ENCODE peak calls at places on chromosomes 5 and 9, in five cellular contexts. V, M, O, I and L are unnamed samples.

GRCh38 chr5:120599576-120599975 is 135.5 kb downstream of the PRR16 start:
- DNase-seq in V (peak), M (peak), O (no peak), I (no peak), L (no peak)

GRCh38 chr9:33737811-33738606 is 57.4 kb upstream of the PRSS3 start:
- DNase-seq in V (peak), M (peak), O (peak), I (no peak), L (peak)

GRCh38 chr5:68266457-68266856 is 50.9 kb downstream of the PIK3R1 start:
- DNase-seq in V (no peak), M (no peak), O (no peak), I (no peak), L (no peak)

GRCh38 chr9:33734911-33735310 is 60.5 kb upstream of the PRSS3 start:
- DNase-seq in V (no peak), M (no peak), O (no peak), I (no peak), L (no peak)

GRCh38 chr5:51651889-51652288 is 268.6 kb downstream of the ISL1 start:
- DNase-seq in V (no peak), M (peak), O (no peak), I (no peak), L (no peak)

GRCh38 chr9:70043689-70044449 is at the start of gene MAMDC2:
- DNase-seq in V (peak), M (peak), O (no peak), I (no peak), L (peak)

GRCh38 chr9:83062653-83063527 is at the start of gene RASEF:
- DNase-seq in V (no peak), M (peak), O (peak), I (no peak), L (peak)

GRCh38 chr9:35195683-35196082 is 33.9 kb downstream of the UNC13B start:
- DNase-seq in V (peak), M (no peak), O (no peak), I (no peak), L (peak)